ENCODE peak calls at places on chromosome 17, in five cellular contexts. One of them, this sample, is unnamed. For H3K36me3, the result is how much of the 10 kb centered on the place peaks cover.

GRCh38 chr17:61398721-61399130 is 917 bp upstream of the TBX2 start:
- DNase-seq in fibroblast of lung: peak
- DNase-seq in SK-N-SH: no peak
- DNase-seq in upper lobe of right lung: no peak
- DNase-seq in hepatocyte: no peak
- DNase-seq in this sample: no peak

GRCh38 chr17:48052956-48053757 is 5.0 kb downstream of the NFE2L1 start:
- DNase-seq in fibroblast of lung: peak
- DNase-seq in SK-N-SH: peak
- DNase-seq in upper lobe of right lung: peak
- DNase-seq in hepatocyte: peak
- DNase-seq in this sample: peak

GRCh38 chr17:48543854-48544355 is 1.0 kb downstream of the HOXB2 start:
- DNase-seq in fibroblast of lung: no peak
- DNase-seq in SK-N-SH: no peak
- DNase-seq in upper lobe of right lung: no peak
- DNase-seq in hepatocyte: no peak
- DNase-seq in this sample: no peak

GRCh38 chr17:75631353-75631752 is 1.9 kb upstream of the SMIM5 start:
- DNase-seq in fibroblast of lung: no peak
- DNase-seq in SK-N-SH: no peak
- DNase-seq in upper lobe of right lung: no peak
- DNase-seq in hepatocyte: no peak
- DNase-seq in this sample: no peak

GRCh38 chr17:5000237-5000639 is 2.5 kb downstream of the KIF1C start:
- DNase-seq in fibroblast of lung: no peak
- DNase-seq in SK-N-SH: no peak
- DNase-seq in upper lobe of right lung: peak
- DNase-seq in hepatocyte: no peak
- DNase-seq in this sample: no peak

GRCh38 chr17:38877130-38877851 is 7.4 kb downstream of the LASP1 start:
- DNase-seq in fibroblast of lung: no peak
- DNase-seq in SK-N-SH: no peak
- DNase-seq in upper lobe of right lung: no peak
- DNase-seq in hepatocyte: no peak
- DNase-seq in this sample: no peak

GRCh38 chr17:45240905-45241314 is 19.2 kb downstream of the FMNL1 start:
- DNase-seq in fibroblast of lung: no peak
- DNase-seq in SK-N-SH: no peak
- DNase-seq in upper lobe of right lung: no peak
- DNase-seq in hepatocyte: no peak
- DNase-seq in this sample: no peak

GRCh38 chr17:2222901-2223616 is 80.5 kb downstream of the SMG6 start:
- DNase-seq in fibroblast of lung: peak
- DNase-seq in SK-N-SH: no peak
- DNase-seq in upper lobe of right lung: no peak
- DNase-seq in hepatocyte: peak
- DNase-seq in this sample: peak

GRCh38 chr17:47219621-47220475 is 10.7 kb downstream of the MYL4 start:
- DNase-seq in fibroblast of lung: no peak
- DNase-seq in SK-N-SH: no peak
- DNase-seq in upper lobe of right lung: no peak
- DNase-seq in hepatocyte: no peak
- DNase-seq in this sample: no peak

GRCh38 chr17:50209472-50210248 is 8.2 kb upstream of the COL1A1 start:
- DNase-seq in fibroblast of lung: peak
- DNase-seq in SK-N-SH: peak
- DNase-seq in upper lobe of right lung: peak
- DNase-seq in hepatocyte: peak
- DNase-seq in this sample: peak

GRCh38 chr17:83078378-83079339 is 750 bp upstream of the METRNL start:
- DNase-seq in fibroblast of lung: no peak
- DNase-seq in SK-N-SH: peak
- DNase-seq in upper lobe of right lung: no peak
- DNase-seq in hepatocyte: peak
- DNase-seq in this sample: no peak

GRCh38 chr17:45129426-45129939 is 2.8 kb downstream of the PLCD3 start:
- DNase-seq in fibroblast of lung: no peak
- DNase-seq in SK-N-SH: no peak
- DNase-seq in upper lobe of right lung: no peak
- DNase-seq in hepatocyte: peak
- DNase-seq in this sample: peak

GRCh38 chr17:18966831-18967624 is 15.1 kb downstream of the SLC5A10 start:
- DNase-seq in fibroblast of lung: peak
- DNase-seq in SK-N-SH: no peak
- DNase-seq in upper lobe of right lung: no peak
- DNase-seq in hepatocyte: peak
- DNase-seq in this sample: no peak

GRCh38 chr17:62650587-62650986 is 23.1 kb downstream of the MRC2 start:
- DNase-seq in fibroblast of lung: no peak
- DNase-seq in SK-N-SH: no peak
- DNase-seq in upper lobe of right lung: peak
- DNase-seq in hepatocyte: no peak
- DNase-seq in this sample: no peak

DNA sequence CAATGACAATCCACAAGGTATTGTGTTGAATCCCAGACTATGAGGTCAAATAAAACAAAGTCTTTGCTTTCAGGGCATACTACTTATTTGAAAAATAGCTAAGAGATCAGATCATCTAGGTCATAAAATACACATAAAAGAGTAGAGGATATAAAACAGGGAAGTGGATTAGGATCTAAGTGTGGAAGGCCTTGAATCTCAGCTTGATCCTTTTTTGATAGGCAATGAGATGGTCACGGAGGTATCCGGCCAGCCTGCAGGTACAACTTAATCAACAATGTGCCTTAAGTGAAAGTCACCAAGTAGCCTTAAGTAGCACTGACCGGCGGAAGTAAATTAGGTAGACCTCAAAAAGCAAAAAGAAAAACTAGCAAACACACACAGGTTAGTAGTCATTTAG is 901.7 kb downstream of the KCNJ2 start:
- DNase-seq in fibroblast of lung: no peak
- DNase-seq in SK-N-SH: no peak
- DNase-seq in upper lobe of right lung: no peak
- DNase-seq in hepatocyte: no peak
- DNase-seq in this sample: no peak
- H3K27ac ChIP-seq in fibroblast of lung: peak
- H3K27ac ChIP-seq in SK-N-SH: peak
- H3K27ac ChIP-seq in upper lobe of right lung: no peak
- H3K27ac ChIP-seq in hepatocyte: no peak
- H3K27ac ChIP-seq in this sample: no peak

DNA sequence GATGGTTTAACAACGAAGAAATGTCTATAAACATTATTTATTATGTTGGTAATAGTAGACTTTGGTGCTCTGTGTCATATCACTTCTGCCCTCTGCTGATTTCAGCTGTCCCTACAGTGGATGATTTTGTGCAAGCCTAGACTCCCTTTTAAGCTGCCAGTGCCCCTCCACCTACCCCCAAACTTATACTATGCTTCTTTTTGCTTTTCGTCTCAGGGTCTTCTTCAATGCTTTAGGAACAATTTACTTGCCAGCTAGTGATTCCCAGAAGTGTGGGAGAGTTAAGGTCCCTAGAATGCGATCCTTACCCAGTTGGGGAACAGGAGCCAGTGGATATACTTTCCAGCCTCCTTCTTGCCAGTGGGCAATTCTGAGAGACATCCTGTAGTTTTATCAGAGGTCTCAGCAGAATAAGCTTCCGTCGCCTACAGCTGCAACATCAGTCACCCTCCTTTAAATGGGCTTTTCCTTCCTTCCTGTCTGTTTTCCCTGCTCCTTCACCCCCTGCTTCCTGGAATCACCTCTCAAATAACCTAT is 4.1 kb downstream of the ICAM2 start:
- DNase-seq in fibroblast of lung: no peak
- DNase-seq in SK-N-SH: peak
- DNase-seq in upper lobe of right lung: no peak
- DNase-seq in hepatocyte: no peak
- DNase-seq in this sample: no peak
- TF ChIP-seq CTCF in fibroblast of lung: peak
- TF ChIP-seq CTCF in SK-N-SH: peak
- TF ChIP-seq CTCF in upper lobe of right lung: peak
- TF ChIP-seq CTCF in hepatocyte: no peak
- TF ChIP-seq CTCF in this sample: no peak

GRCh38 chr17:7315570-7316243 is 547 bp upstream of the GPS2 start:
- DNase-seq in fibroblast of lung: no peak
- DNase-seq in SK-N-SH: no peak
- DNase-seq in upper lobe of right lung: peak
- DNase-seq in hepatocyte: no peak
- DNase-seq in this sample: no peak

GRCh38 chr17:7317161-7317803 is 2.1 kb upstream of the GPS2 start:
- DNase-seq in fibroblast of lung: no peak
- DNase-seq in SK-N-SH: peak
- DNase-seq in upper lobe of right lung: no peak
- DNase-seq in hepatocyte: peak
- DNase-seq in this sample: no peak

GRCh38 chr17:7313890-7314718 is 1.1 kb downstream of the GPS2 start:
- DNase-seq in fibroblast of lung: no peak
- DNase-seq in SK-N-SH: no peak
- DNase-seq in upper lobe of right lung: no peak
- DNase-seq in hepatocyte: no peak
- DNase-seq in this sample: no peak

GRCh38 chr17:7313028-7313889 is 1.9 kb downstream of the GPS2 start:
- DNase-seq in fibroblast of lung: no peak
- DNase-seq in SK-N-SH: no peak
- DNase-seq in upper lobe of right lung: no peak
- DNase-seq in hepatocyte: no peak
- DNase-seq in this sample: no peak

GRCh38 chr17:7314719-7315569 is at the start of gene GPS2:
- DNase-seq in fibroblast of lung: peak
- DNase-seq in SK-N-SH: peak
- DNase-seq in upper lobe of right lung: peak
- DNase-seq in hepatocyte: peak
- DNase-seq in this sample: peak
- H3K36me3 ChIP-seq in fibroblast of lung: under half
- H3K36me3 ChIP-seq in SK-N-SH: half or more
- H3K36me3 ChIP-seq in upper lobe of right lung: half or more
- H3K36me3 ChIP-seq in hepatocyte: under half
- H3K36me3 ChIP-seq in this sample: half or more

GRCh38 chr17:74205274-74205673 is 1.8 kb downstream of the RPL38 start:
- DNase-seq in fibroblast of lung: no peak
- DNase-seq in SK-N-SH: no peak
- DNase-seq in upper lobe of right lung: no peak
- DNase-seq in hepatocyte: no peak
- DNase-seq in this sample: no peak
- H3K27ac ChIP-seq in fibroblast of lung: no peak
- H3K27ac ChIP-seq in SK-N-SH: peak
- H3K27ac ChIP-seq in upper lobe of right lung: no peak
- H3K27ac ChIP-seq in hepatocyte: no peak
- H3K27ac ChIP-seq in this sample: no peak